ENCODE peak calls at places on chromosome 10, in seven cellular contexts. Q is heart right ventricle; X is AG10803; K is body of pancreas; V is anterior cingulate cortex; M is tibial artery; B is activated naive CD4-positive, alpha-beta T cell. Z is an unnamed sample.

GRCh38 chr10:36888925-36889573 is 236.3 kb upstream of the ANKRD30A start:
- DNase-seq in Q (no peak), X (peak), K (peak), V (peak), M (no peak), B (no peak), Z (peak)

GRCh38 chr10:46992794-46993552 is 81.7 kb downstream of the PTPN20 start:
- DNase-seq in Q (peak), X (peak), K (no peak), V (peak), M (no peak), B (no peak), Z (peak)

GRCh38 chr10:93462371-93462770 is 19.8 kb downstream of the MYOF start:
- DNase-seq in Q (no peak), X (no peak), K (no peak), V (no peak), M (no peak), B (no peak), Z (no peak)

GRCh38 chr10:4656576-4657194 is 169.3 kb upstream of the AKR1E2 start:
- DNase-seq in Q (peak), X (peak), K (peak), V (peak), M (peak), B (no peak), Z (peak)

GRCh38 chr10:21060626-21061025 is 163.5 kb upstream of the NEBL start:
- DNase-seq in Q (no peak), X (no peak), K (no peak), V (no peak), M (no peak), B (no peak), Z (no peak)

GRCh38 chr10:63423489-63423888 is 42.3 kb downstream of the JMJD1C start:
- DNase-seq in Q (no peak), X (peak), K (no peak), V (no peak), M (no peak), B (no peak), Z (no peak)

GRCh38 chr10:12825255-12825654 is 176.3 kb downstream of the CCDC3 start:
- DNase-seq in Q (no peak), X (no peak), K (no peak), V (no peak), M (no peak), B (no peak), Z (no peak)

GRCh38 chr10:99346247-99346646 is 17.1 kb downstream of the CNNM1 start:
- DNase-seq in Q (no peak), X (peak), K (no peak), V (no peak), M (no peak), B (no peak), Z (no peak)